ENCODE peak calls at places on chromosomes 5 and 9, in five cellular contexts. I, Q, Y, C and B are unnamed samples.

GRCh38 chr9:113990570-113990907 is 87.6 kb downstream of the AMBP start:
- DNase-seq in Y (no peak), Q (no peak), I (no peak), C (no peak), B (no peak)

GRCh38 chr9:131113655-131114563 is 11.5 kb upstream of the NUP214 start:
- DNase-seq in Q (no peak), Y (no peak), C (no peak), I (no peak), B (no peak)

GRCh38 chr9:99905833-99906402 is 536 bp upstream of the STX17 start:
- DNase-seq in Y (peak), I (no peak), C (peak), Q (no peak), B (no peak)

GRCh38 chr9:6667633-6668280 is 22.2 kb upstream of the GLDC start:
- DNase-seq in Q (peak), C (peak), I (no peak), Y (peak), B (no peak)

GRCh38 chr9:127418037-127418471 is 6.1 kb upstream of the ZNF79 start:
- DNase-seq in Q (peak), C (peak), Y (no peak), I (peak), B (no peak)

GRCh38 chr9:131845286-131846011 is 105.6 kb upstream of the RAPGEF1 start:
- DNase-seq in I (no peak), C (no peak), Q (no peak), Y (no peak), B (no peak)

GRCh38 chr5:108637110-108637509 is 110.6 kb upstream of the FER start:
- DNase-seq in C (peak), I (no peak), Q (peak), Y (no peak), B (no peak)

GRCh38 chr5:40958811-40959210 is 49.5 kb downstream of the C7 start:
- DNase-seq in I (no peak), C (no peak), Y (no peak), Q (no peak), B (no peak)

GRCh38 chr5:118793091-118793490 is 195.3 kb downstream of the DTWD2 start:
- DNase-seq in Y (no peak), C (no peak), I (no peak), Q (no peak), B (no peak)

GRCh38 chr5:11619339-11620028 is 284.8 kb downstream of the CTNND2 start:
- DNase-seq in C (no peak), I (no peak), Q (peak), Y (no peak), B (no peak)

GRCh38 chr9:92984976-92985375 is 37.7 kb downstream of the FGD3 start:
- DNase-seq in Q (no peak), Y (no peak), I (no peak), C (no peak), B (peak)

GRCh38 chr9:92265159-92265558 is 28.3 kb downstream of the IARS1 start:
- DNase-seq in I (no peak), Y (peak), C (no peak), Q (peak), B (no peak)

GRCh38 chr9:124457079-124457886 is 7.0 kb downstream of the ADGRD2 start:
- DNase-seq in Y (no peak), C (no peak), Q (no peak), I (no peak), B (no peak)

GRCh38 chr5:36878421-36879088 is 2.0 kb downstream of the NIPBL start:
- DNase-seq in Y (peak), Q (peak), C (peak), I (no peak), B (no peak)

GRCh38 chr9:113632776-113633590 is 169.5 kb downstream of the RGS3 start:
- DNase-seq in Y (peak), C (peak), Q (peak), I (no peak), B (no peak)

GRCh38 chr5:16471387-16471786 is 5.8 kb upstream of the ZNF622 start:
- DNase-seq in Y (no peak), C (no peak), Q (no peak), I (no peak), B (no peak)

GRCh38 chr9:137592767-137593166 is 2.5 kb upstream of the ZMYND19 start:
- DNase-seq in I (no peak), Q (no peak), C (no peak), Y (no peak), B (no peak)

GRCh38 chr5:21070871-21071270 is 1082.9 kb upstream of the CDH18 start:
- DNase-seq in I (no peak), Q (no peak), C (no peak), Y (no peak), B (no peak)

GRCh38 chr5:14125262-14125661 is 17.9 kb upstream of the TRIO start:
- DNase-seq in I (no peak), Q (no peak), C (no peak), Y (no peak), B (no peak)

GRCh38 chr9:28801144-28801799 is 1228.0 kb upstream of the C9orf72 start:
- DNase-seq in I (no peak), C (no peak), Q (peak), Y (no peak), B (no peak)

GRCh38 chr9:85416720-85417119 is 325.0 kb downstream of the AGTPBP1 start:
- DNase-seq in C (no peak), I (no peak), Q (no peak), Y (no peak), B (no peak)

GRCh38 chr5:178940569-178941360 is at the start of gene ZNF454:
- DNase-seq in Q (peak), Y (no peak), I (no peak), C (peak), B (peak)

GRCh38 chr5:6166698-6167394 is 211.5 kb downstream of the MED10 start:
- DNase-seq in Y (no peak), I (no peak), C (no peak), Q (no peak), B (no peak)

GRCh38 chr5:1262381-1262780 is 32.5 kb downstream of the TERT start:
- DNase-seq in Y (no peak), I (no peak), C (peak), Q (peak), B (no peak)

GRCh38 chr5:99130081-99130480 is 201.3 kb upstream of the CHD1 start:
- DNase-seq in Y (no peak), I (no peak), Q (no peak), C (no peak), B (no peak)

GRCh38 chr5:67214036-67214435 is 17.4 kb upstream of the CD180 start:
- DNase-seq in Y (no peak), I (no peak), C (no peak), Q (peak), B (peak)

GRCh38 chr5:135989686-135990085 is 34.9 kb upstream of the LECT2 start:
- DNase-seq in Y (no peak), Q (no peak), C (no peak), I (no peak), B (no peak)
- TF ChIP-seq CTCF in Y (no peak), Q (no peak), C (no peak), I (no peak), B (no peak)

GRCh38 chr9:129567329-129567728 is 53.6 kb downstream of the C9orf50 start:
- DNase-seq in Y (no peak), I (no peak), C (no peak), Q (no peak), B (no peak)

GRCh38 chr9:129568560-129569505 is 52.1 kb downstream of the C9orf50 start:
- DNase-seq in I (peak), C (peak), Y (no peak), Q (peak), B (no peak)

GRCh38 chr9:129569506-129570449 is 51.1 kb downstream of the C9orf50 start:
- DNase-seq in Q (peak), C (peak), Y (no peak), I (no peak), B (no peak)

GRCh38 chr9:129566563-129567266 is 54.2 kb downstream of the C9orf50 start:
- DNase-seq in Q (no peak), Y (no peak), I (no peak), C (no peak), B (no peak)

DNA sequence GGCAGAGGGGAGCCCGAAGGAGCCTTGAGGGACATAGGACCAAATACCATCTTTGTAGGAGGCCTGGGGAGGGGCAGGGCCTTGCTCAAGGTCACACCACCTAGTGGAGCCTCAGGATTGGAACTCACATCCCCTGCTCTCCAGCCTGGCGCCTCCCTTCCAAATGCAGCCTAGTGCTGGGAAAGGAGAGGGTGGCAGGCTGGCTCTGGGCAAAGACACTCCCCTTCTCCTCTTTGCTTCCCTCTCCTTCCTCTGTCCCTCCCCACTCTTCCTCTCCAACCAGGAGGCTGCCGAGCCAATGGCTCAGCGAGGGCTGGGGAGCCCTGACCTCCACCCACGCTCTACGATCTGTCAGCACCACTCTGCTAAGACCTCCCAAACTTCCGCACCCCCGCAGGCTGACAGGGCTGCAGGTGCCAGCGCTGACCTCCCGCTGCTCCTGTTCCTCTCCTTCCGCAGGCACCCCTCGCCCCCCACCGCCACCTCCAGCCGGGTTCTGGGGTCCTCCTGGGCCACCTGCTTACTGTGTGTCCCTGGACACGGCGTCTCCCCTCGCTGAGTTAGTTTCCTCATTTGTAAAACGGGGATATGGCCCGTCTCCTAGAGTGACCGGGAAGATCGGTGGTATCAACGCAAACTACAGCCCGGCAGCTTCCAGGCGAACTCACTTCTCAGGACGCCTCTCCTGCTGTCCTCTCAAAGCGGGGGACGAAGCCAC is 52.9 kb downstream of the C9orf50 start:
- DNase-seq in C (peak), Y (peak), I (no peak), Q (peak), B (no peak)
- TF ChIP-seq CTCF in C (no peak), Y (peak), I (no peak), Q (peak), B (peak)

DNA sequence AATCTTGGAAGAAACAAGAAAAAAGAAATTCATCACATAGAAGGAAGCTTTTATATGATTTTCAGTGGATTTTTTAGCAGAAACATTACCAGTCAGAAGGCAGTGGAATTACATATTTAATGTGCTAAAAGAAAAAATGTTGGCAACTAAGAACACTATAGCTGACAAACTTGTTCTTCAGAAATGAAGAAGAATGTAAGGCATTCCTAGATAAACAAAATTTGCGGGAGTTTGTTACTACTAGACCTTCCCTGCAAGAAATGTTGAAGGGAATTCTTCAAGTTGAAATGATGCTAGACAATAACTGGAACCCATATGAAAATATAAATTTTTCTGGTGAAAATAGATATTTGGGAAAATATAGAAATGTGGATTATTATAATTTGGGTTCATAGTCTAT is 718.3 kb upstream of the GRAMD2B start:
- DNase-seq in Y (no peak), Q (peak), I (no peak), C (no peak), B (no peak)
- TF ChIP-seq CTCF in Y (no peak), Q (no peak), I (no peak), C (no peak), B (no peak)

DNA sequence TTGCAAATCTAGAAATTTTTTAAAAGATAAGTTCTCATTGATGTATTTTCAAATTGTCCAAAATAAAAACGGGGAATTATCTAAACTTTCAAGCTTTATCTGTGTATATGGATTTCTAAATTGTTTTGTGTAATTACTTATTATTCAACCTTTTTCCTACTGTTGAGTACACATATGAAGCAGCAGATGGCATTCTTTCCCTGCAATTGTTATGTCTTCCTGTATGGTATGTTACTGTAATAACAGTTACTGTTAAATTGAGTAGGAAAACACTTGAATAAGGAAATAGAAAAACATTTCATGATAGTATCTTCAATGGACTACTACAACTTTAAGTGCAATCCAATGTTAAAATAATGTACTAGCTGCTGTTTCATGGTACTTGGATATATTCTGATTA is 124.8 kb downstream of the RANBP17 start:
- DNase-seq in I (no peak), C (peak), Y (peak), Q (peak), B (no peak)
- TF ChIP-seq CTCF in I (no peak), C (no peak), Y (peak), Q (peak), B (peak)